ENCODE peak calls at places on chromosomes 5 and 9, in ten cellular contexts. Y, P, G, X, N, S, I, H, K and A are unnamed samples.

GRCh38 chr9:123614503-123615258 is 258.7 kb downstream of the CRB2 start:
- DNase-seq in Y (no peak), P (no peak), G (no peak), X (no peak), N (peak; percentile 31), S (peak; percentile 32), I (no peak), H (no peak), K (no peak), A (peak; percentile 58)

GRCh38 chr5:12023614-12024241 is 119.5 kb upstream of the CTNND2 start:
- DNase-seq in Y (no peak), P (peak; percentile 18), G (peak; percentile 45), X (peak; percentile 61), N (peak; percentile 65), S (peak; percentile 35), I (no peak), H (peak; percentile 27), K (no peak), A (peak; percentile 20)

GRCh38 chr9:99020786-99021436 is 77.2 kb downstream of the COL15A1 start:
- DNase-seq in Y (no peak), P (no peak), G (no peak), X (no peak), N (no peak), S (no peak), I (no peak), H (no peak), K (no peak), A (no peak)

GRCh38 chr9:137299938-137300337 is 2.1 kb downstream of the NRARP start:
- DNase-seq in Y (no peak), P (no peak), G (no peak), X (no peak), N (no peak), S (peak; percentile 31), I (no peak), H (no peak), K (peak; percentile 52), A (no peak)

GRCh38 chr5:1514027-1514818 is 9.5 kb downstream of the LPCAT1 start:
- DNase-seq in Y (peak; percentile 2), P (no peak), G (no peak), X (no peak), N (no peak), S (no peak), I (peak; percentile 15), H (no peak), K (peak; percentile 39), A (no peak)

GRCh38 chr5:76715734-76716455 is at the start of gene F2R:
- DNase-seq in Y (peak; percentile 31), P (peak; percentile 71), G (peak; percentile 71), X (peak; percentile 56), N (peak; percentile 85), S (peak; percentile 27), I (peak; percentile 29), H (peak; percentile 70), K (peak; percentile 77), A (no peak)

GRCh38 chr9:96107436-96107835 is 194.5 kb downstream of the HSD17B3 start:
- DNase-seq in Y (no peak), P (no peak), G (no peak), X (no peak), N (peak; percentile 42), S (no peak), I (no peak), H (no peak), K (no peak), A (no peak)

GRCh38 chr9:136882109-136882946 is 4.0 kb upstream of the TRAF2 start:
- DNase-seq in Y (peak; percentile 52), P (peak; percentile 70), G (peak; percentile 85), X (peak; percentile 95), N (peak; percentile 63), S (no peak), I (peak; percentile 39), H (peak; percentile 87), K (no peak), A (no peak)

GRCh38 chr9:105405514-105406131 is 42.2 kb upstream of the FSD1L start:
- DNase-seq in Y (no peak), P (peak; percentile 17), G (no peak), X (no peak), N (no peak), S (no peak), I (no peak), H (peak; percentile 21), K (no peak), A (no peak)

GRCh38 chr5:26434688-26435087 is 603.7 kb downstream of the CDH9 start:
- DNase-seq in Y (no peak), P (no peak), G (no peak), X (no peak), N (no peak), S (no peak), I (no peak), H (no peak), K (no peak), A (no peak)